ENCODE peak calls at places on chromosomes 5 and 9, in nine cellular contexts. I, X, Q, V, C, A, B, G and M are unnamed samples.

GRCh38 chr5:163312598-163312997 is 124.8 kb upstream of the CCNG1 start:
- DNase-seq in V (no peak), C (no peak), B (no peak), A (no peak), G (no peak), I (no peak), X (no peak), Q (no peak), M (no peak)

GRCh38 chr5:56183507-56183906 is 49.6 kb downstream of the ANKRD55 start:
- DNase-seq in G (no peak), Q (peak; percentile 95), A (no peak), B (no peak), X (no peak), V (peak; percentile 56), C (no peak), I (peak; percentile 83), M (no peak)

GRCh38 chr9:134288731-134289130 is 37.5 kb upstream of the RXRA start:
- DNase-seq in A (no peak), Q (no peak), B (peak; percentile 30), G (no peak), I (no peak), V (no peak), C (no peak), X (no peak), M (no peak)

GRCh38 chr5:96297290-96297689 is 135.8 kb downstream of the PCSK1 start:
- DNase-seq in B (no peak), Q (peak; percentile 59), G (no peak), C (peak; percentile 64), I (no peak), A (no peak), X (no peak), V (no peak), M (no peak)

GRCh38 chr5:173611706-173612105 is 4.7 kb downstream of the BOD1 start:
- DNase-seq in B (no peak), G (no peak), A (no peak), X (no peak), I (no peak), Q (no peak), C (no peak), V (no peak), M (no peak)

GRCh38 chr9:112015736-112016135 is 119.1 kb downstream of the UGCG start:
- DNase-seq in X (no peak), C (no peak), V (no peak), G (no peak), Q (no peak), A (no peak), B (no peak), I (no peak), M (no peak)

GRCh38 chr9:124011460-124012301 is at the start of gene LHX2:
- DNase-seq in X (peak; percentile 81), A (no peak), B (no peak), C (no peak), I (peak; percentile 65), Q (peak; percentile 73), G (no peak), V (peak; percentile 79), M (no peak)

GRCh38 chr9:134975253-134975652 is 57.5 kb upstream of the FCN1 start:
- DNase-seq in B (no peak), I (no peak), V (no peak), C (no peak), X (no peak), Q (no peak), A (no peak), G (no peak), M (no peak)

GRCh38 chr9:37903581-37903830 is 421 bp downstream of the SLC25A51 start:
- DNase-seq in V (no peak), C (peak; percentile 70), G (no peak), X (peak; percentile 47), Q (no peak), I (no peak), A (no peak), B (no peak), M (no peak)

GRCh38 chr5:96177303-96177869 is 215.7 kb upstream of the ELL2 start:
- DNase-seq in I (peak; percentile 94), V (peak; percentile 97), C (no peak), B (no peak), Q (peak; percentile 99), X (no peak), A (no peak), G (no peak), M (no peak)

GRCh38 chr5:115387816-115388215 is 91.4 kb upstream of the CCDC112 start:
- DNase-seq in V (no peak), C (no peak), G (no peak), B (no peak), I (no peak), Q (no peak), X (no peak), A (no peak), M (no peak)

GRCh38 chr5:102811962-102812361 is 56.9 kb downstream of the PAM start:
- DNase-seq in B (no peak), Q (peak; percentile 74), C (no peak), A (no peak), I (peak; percentile 96), G (no peak), V (peak; percentile 70), X (peak; percentile 3), M (no peak)

GRCh38 chr5:36724429-36725332 is 118.3 kb downstream of the SLC1A3 start:
- DNase-seq in I (peak; percentile 14), A (no peak), C (no peak), Q (peak; percentile 11), G (no peak), X (peak; percentile 25), B (peak; percentile 84), V (peak; percentile 48), M (no peak)

GRCh38 chr5:27241564-27242257 is 203.3 kb upstream of the CDH9 start:
- DNase-seq in A (no peak), C (no peak), I (peak; percentile 92), Q (peak; percentile 93), X (no peak), V (peak; percentile 32), B (no peak), G (no peak), M (no peak)

GRCh38 chr5:158384535-158385421 is 525.8 kb upstream of the CLINT1 start:
- DNase-seq in G (no peak), B (no peak), C (peak; percentile 56), I (peak; percentile 99), Q (peak; percentile 90), X (peak; percentile 8), V (peak; percentile 91), A (no peak), M (no peak)

GRCh38 chr5:140146523-140146842 is 20.7 kb downstream of the IGIP start:
- DNase-seq in X (no peak), G (no peak), I (no peak), B (no peak), V (no peak), A (no peak), C (no peak), Q (no peak), M (no peak)
- TF ChIP-seq CTCF in X (no peak), G (no peak), I (no peak), B (no peak), V (no peak), A (no peak), C (no peak), Q (no peak), M (no peak)

GRCh38 chr9:34562136-34562745 is 27.3 kb downstream of the CNTFR start:
- DNase-seq in I (peak; percentile 18), B (no peak), C (no peak), Q (no peak), A (no peak), V (no peak), G (no peak), X (no peak), M (no peak)
- TF ChIP-seq CTCF in I (peak; percentile 69), B (peak; percentile 39), C (peak; percentile 15), Q (peak; percentile 50), A (no peak), V (no peak), G (peak; percentile 16), X (peak; percentile 51), M (peak; percentile 49)

GRCh38 chr5:142501890-142502289 is 177.1 kb upstream of the SPRY4 start:
- DNase-seq in B (no peak), C (no peak), G (no peak), A (no peak), X (no peak), V (no peak), Q (no peak), I (no peak), M (no peak)
- TF ChIP-seq CTCF in B (no peak), C (no peak), G (no peak), A (no peak), X (no peak), V (no peak), Q (no peak), I (no peak), M (no peak)

GRCh38 chr5:150460781-150461180 is 11.2 kb upstream of the RPS14 start:
- DNase-seq in A (no peak), G (no peak), X (no peak), C (no peak), V (no peak), Q (no peak), I (no peak), B (no peak), M (no peak)
- TF ChIP-seq CTCF in A (no peak), G (no peak), X (no peak), C (no peak), V (no peak), Q (no peak), I (no peak), B (no peak), M (no peak)

DNA sequence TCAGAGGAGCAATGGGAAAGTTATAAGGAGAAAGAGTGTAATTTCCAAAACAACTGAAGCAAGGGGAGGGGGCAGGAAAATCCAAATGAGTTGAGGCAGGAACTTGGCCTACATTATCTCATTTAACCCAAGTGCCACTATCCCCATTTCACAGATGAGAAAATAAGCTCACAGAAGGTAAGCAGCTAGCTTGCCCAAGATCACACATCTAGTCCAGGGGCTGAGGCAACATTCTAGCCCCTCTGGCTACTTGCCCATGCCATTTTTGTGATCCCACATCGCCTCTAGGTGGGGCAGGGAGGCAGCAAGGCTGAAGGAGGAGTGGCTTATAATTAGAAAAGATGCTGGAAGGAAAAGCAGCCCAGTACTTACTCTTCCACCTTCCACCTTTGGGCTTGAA is 2.6 kb upstream of the PSIP1 start:
- DNase-seq in Q (peak; percentile 11), X (peak; percentile 21), I (peak; percentile 50), V (peak; percentile 11), B (no peak), C (no peak), G (no peak), A (no peak), M (no peak)
- TF ChIP-seq CTCF in Q (no peak), X (no peak), I (peak; percentile 48), V (no peak), B (no peak), C (no peak), G (no peak), A (no peak), M (peak; percentile 12)